ENCODE peak calls at places on chromosomes 1 and 21, in eight cellular contexts. U is activated CD8-positive, alpha-beta T cell treated with anti-CD3 and anti-CD28 coated beads for 36 hours; W is pancreas; D is endodermal cell; V is neural crest cell; M is uterus; C is brain microvascular endothelial cell; S is coronary artery. Q is an unnamed sample.

GRCh38 chr1:114341886-114342285 is 169.1 kb downstream of the TRIM33 start:
- DNase-seq in U (no peak), W (no peak), D (no peak), V (no peak), M (no peak), C (no peak), S (no peak), Q (no peak)

GRCh38 chr1:150763018-150763417 is 2.6 kb downstream of the CTSS start:
- DNase-seq in U (no peak), W (no peak), D (no peak), V (no peak), M (no peak), C (no peak), S (no peak), Q (no peak)

GRCh38 chr1:23393706-23394105 is 24.1 kb upstream of the ZNF436 start:
- DNase-seq in U (no peak), W (no peak), D (peak), V (no peak), M (peak), C (peak), S (no peak), Q (peak)

GRCh38 chr1:112508242-112509004 is at the start of gene WNT2B:
- DNase-seq in U (peak), W (peak), D (peak), V (peak), M (no peak), C (no peak), S (no peak), Q (no peak)

GRCh38 chr1:116944613-116945012 is 34.9 kb downstream of the PTGFRN start:
- DNase-seq in U (no peak), W (no peak), D (no peak), V (no peak), M (no peak), C (no peak), S (no peak), Q (no peak)

GRCh38 chr1:179017383-179018326 is 8.0 kb upstream of the FAM20B start:
- DNase-seq in U (no peak), W (no peak), D (no peak), V (no peak), M (no peak), C (no peak), S (no peak), Q (no peak)

GRCh38 chr1:45673956-45674355 is 12.4 kb downstream of the GPBP1L1 start:
- DNase-seq in U (no peak), W (no peak), D (no peak), V (no peak), M (no peak), C (no peak), S (no peak), Q (no peak)

GRCh38 chr1:84225636-84226035 is 75.9 kb upstream of the SAMD13 start:
- DNase-seq in U (no peak), W (no peak), D (no peak), V (no peak), M (no peak), C (no peak), S (no peak), Q (no peak)

GRCh38 chr1:196660912-196661311 is 9.1 kb downstream of the CFH start:
- DNase-seq in U (no peak), W (no peak), D (no peak), V (no peak), M (no peak), C (no peak), S (no peak), Q (no peak)

GRCh38 chr1:112706505-112707216 is at the start of gene RHOC:
- DNase-seq in U (peak), W (peak), D (peak), V (peak), M (peak), C (peak), S (no peak), Q (peak)

GRCh38 chr1:227540170-227541098 is 22.9 kb upstream of the ZNF678 start:
- DNase-seq in U (no peak), W (no peak), D (no peak), V (no peak), M (no peak), C (no peak), S (no peak), Q (no peak)

GRCh38 chr1:94554611-94555010 is 13.1 kb upstream of the F3 start:
- DNase-seq in U (no peak), W (no peak), D (peak), V (no peak), M (no peak), C (no peak), S (no peak), Q (no peak)

GRCh38 chr1:80640978-80641377 is 1159.8 kb upstream of the ADGRL2 start:
- DNase-seq in U (no peak), W (no peak), D (no peak), V (no peak), M (no peak), C (no peak), S (no peak), Q (no peak)

GRCh38 chr1:100628631-100629081 is 90.7 kb downstream of the GPR88 start:
- DNase-seq in U (no peak), W (no peak), D (no peak), V (no peak), M (no peak), C (no peak), S (no peak), Q (no peak)

GRCh38 chr21:43591468-43592050 is 67.7 kb downstream of the HSF2BP start:
- DNase-seq in U (no peak), W (no peak), D (no peak), V (no peak), M (no peak), C (no peak), S (no peak), Q (no peak)

GRCh38 chr1:115364044-115364775 is 26.2 kb upstream of the NGF start:
- DNase-seq in U (no peak), W (no peak), D (no peak), V (no peak), M (peak), C (peak), S (no peak), Q (no peak)

GRCh38 chr1:218661411-218661810 is 316.3 kb downstream of the TGFB2 start:
- DNase-seq in U (no peak), W (no peak), D (no peak), V (no peak), M (no peak), C (no peak), S (no peak), Q (no peak)

GRCh38 chr1:46532498-46533178 is 18.8 kb downstream of the KNCN start:
- DNase-seq in U (peak), W (peak), D (peak), V (peak), M (peak), C (no peak), S (no peak), Q (peak)

GRCh38 chr1:228944991-228945390 is 209.7 kb downstream of the RHOU start:
- DNase-seq in U (no peak), W (no peak), D (no peak), V (no peak), M (no peak), C (peak), S (peak), Q (no peak)

GRCh38 chr1:150528997-150529396 is 13.4 kb downstream of the FALEC start:
- DNase-seq in U (no peak), W (no peak), D (no peak), V (no peak), M (no peak), C (no peak), S (no peak), Q (no peak)

GRCh38 chr1:228989992-228990827 is 254.9 kb downstream of the RHOU start:
- DNase-seq in U (peak), W (peak), D (peak), V (no peak), M (peak), C (no peak), S (peak), Q (peak)

GRCh38 chr1:23283660-23284602 is 60.2 kb downstream of the HNRNPR start:
- DNase-seq in U (no peak), W (no peak), D (no peak), V (no peak), M (no peak), C (peak), S (no peak), Q (no peak)

GRCh38 chr1:81478217-81478616 is 322.5 kb upstream of the ADGRL2 start:
- DNase-seq in U (no peak), W (peak), D (no peak), V (no peak), M (no peak), C (no peak), S (no peak), Q (no peak)

GRCh38 chr1:104322131-104322530 is 572.4 kb downstream of the AMY1C start:
- DNase-seq in U (no peak), W (no peak), D (no peak), V (no peak), M (no peak), C (no peak), S (no peak), Q (no peak)

GRCh38 chr21:46320331-46320801 is 3.3 kb downstream of the C21orf58 start:
- DNase-seq in U (no peak), W (no peak), D (no peak), V (no peak), M (no peak), C (no peak), S (no peak), Q (no peak)

GRCh38 chr21:29072873-29073221 is 601 bp downstream of the CCT8 start:
- DNase-seq in U (no peak), W (no peak), D (no peak), V (no peak), M (no peak), C (peak), S (no peak), Q (no peak)

GRCh38 chr1:155437405-155437804 is 116.7 kb downstream of the RUSC1 start:
- DNase-seq in U (no peak), W (no peak), D (no peak), V (no peak), M (no peak), C (no peak), S (no peak), Q (no peak)

GRCh38 chr1:92096317-92096716 is 16.2 kb downstream of the BTBD8 start:
- DNase-seq in U (no peak), W (no peak), D (no peak), V (no peak), M (no peak), C (no peak), S (no peak), Q (no peak)

GRCh38 chr1:36322786-36323635 is 434 bp downstream of the EVA1B start:
- DNase-seq in U (peak), W (peak), D (peak), V (peak), M (peak), C (peak), S (peak), Q (peak)

GRCh38 chr1:168135982-168136708 is 585 bp downstream of the GPR161 start:
- DNase-seq in U (peak), W (peak), D (peak), V (peak), M (peak), C (no peak), S (no peak), Q (peak)

GRCh38 chr1:22231995-22232690 is 89.2 kb upstream of the WNT4 start:
- DNase-seq in U (no peak), W (no peak), D (no peak), V (no peak), M (no peak), C (no peak), S (no peak), Q (no peak)
- TF ChIP-seq CTCF in U (no peak), W (no peak), D (peak), V (no peak), M (no peak), C (peak), S (no peak), Q (no peak)

DNA sequence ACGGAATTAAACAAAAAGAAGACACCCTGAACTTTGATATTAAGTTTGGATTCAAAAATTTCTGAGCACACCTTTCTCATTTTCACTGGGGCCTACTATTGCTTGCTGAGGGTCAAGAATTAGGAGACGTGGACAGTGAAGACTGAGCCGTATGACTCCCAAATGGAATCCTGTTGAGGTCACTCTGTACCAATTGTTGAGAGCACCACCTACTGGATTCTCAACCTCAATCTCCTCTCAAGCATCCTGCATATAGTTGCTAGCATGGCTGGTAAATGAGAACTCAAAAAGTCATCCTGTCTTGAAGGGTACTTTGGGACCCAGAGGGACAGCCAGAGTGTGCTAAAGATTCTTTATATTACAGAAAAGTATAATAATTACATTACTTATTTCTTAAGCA is 20.2 kb upstream of the MTR start:
- DNase-seq in U (no peak), W (no peak), D (peak), V (no peak), M (no peak), C (peak), S (no peak), Q (no peak)
- TF ChIP-seq CTCF in U (no peak), W (peak), D (peak), V (no peak), M (peak), C (peak), S (no peak), Q (peak)

GRCh38 chr1:213979751-213980605 is 7.8 kb upstream of the PROX1 start:
- DNase-seq in U (no peak), W (peak), D (peak), V (peak), M (no peak), C (no peak), S (no peak), Q (no peak)
- TF ChIP-seq CTCF in U (no peak), W (no peak), D (peak), V (no peak), M (no peak), C (peak), S (no peak), Q (no peak)

DNA sequence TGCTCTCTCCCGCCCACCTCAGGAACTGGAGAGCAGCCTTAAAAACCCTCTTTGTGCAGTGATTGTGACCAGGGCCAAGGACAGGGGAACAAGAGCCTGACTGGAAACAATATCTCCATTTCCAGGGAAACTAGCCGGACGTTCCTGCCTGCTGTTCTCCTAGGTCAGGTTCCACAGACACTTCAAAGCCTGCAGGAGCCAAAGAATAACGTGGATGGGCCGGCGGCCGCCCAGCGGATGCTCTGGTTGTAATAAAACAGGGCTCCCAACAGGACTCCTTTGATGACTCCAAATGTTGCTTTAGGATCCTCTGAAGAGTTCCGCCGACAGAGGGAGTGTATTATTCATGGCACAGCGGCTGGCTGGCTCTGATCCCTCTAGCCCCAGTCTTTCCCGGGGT is 162.2 kb downstream of the PLXNA2 start:
- DNase-seq in U (no peak), W (no peak), D (peak), V (peak), M (no peak), C (no peak), S (no peak), Q (no peak)
- TF ChIP-seq CTCF in U (no peak), W (no peak), D (peak), V (no peak), M (no peak), C (peak), S (no peak), Q (no peak)

DNA sequence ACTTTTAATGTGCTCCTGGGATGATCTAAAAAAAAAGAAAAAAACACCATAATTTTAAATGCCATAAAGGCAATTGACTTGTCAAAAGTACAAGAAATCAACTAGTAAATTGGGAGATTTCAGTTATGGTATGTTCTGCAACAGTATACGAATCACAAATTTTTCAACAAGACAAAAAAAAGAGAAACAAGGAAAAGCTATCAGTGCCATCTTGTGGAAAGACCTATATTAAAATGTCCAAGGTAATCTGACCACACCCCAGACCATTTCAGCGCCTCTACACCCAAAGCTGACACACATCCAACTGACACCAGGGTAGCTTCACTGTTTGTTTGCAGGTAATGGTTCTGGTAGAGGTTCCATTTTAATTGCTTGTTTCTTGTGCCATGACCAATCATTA is 5.0 kb upstream of the DUSP23 start:
- DNase-seq in U (no peak), W (no peak), D (no peak), V (no peak), M (no peak), C (no peak), S (no peak), Q (no peak)
- TF ChIP-seq CTCF in U (no peak), W (no peak), D (no peak), V (no peak), M (no peak), C (no peak), S (no peak), Q (peak)

GRCh38 chr1:1430114-1430982 is 5.1 kb upstream of the VWA1 start:
- DNase-seq in U (no peak), W (peak), D (peak), V (no peak), M (peak), C (no peak), S (no peak), Q (peak)
- TF ChIP-seq CTCF in U (no peak), W (peak), D (peak), V (no peak), M (peak), C (peak), S (no peak), Q (peak)

Q was measured in adrenal gland.